ENCODE peak calls at places on chromosomes 3 and 15, in seven cellular contexts. Q is CD4-positive, alpha-beta memory T cell; X is H7; V is fibroblast of the aortic adventitia; K is mammary epithelial cell; W is GM06990; H is upper lobe of right lung. Z is an unnamed sample.

GRCh38 chr15:68638953-68639500 is 60.2 kb downstream of the CORO2B start:
- DNase-seq in Q (no peak), X (no peak), V (peak; percentile 65), K (peak; percentile 15), W (no peak), H (peak; percentile 26), Z (peak; percentile 93)

GRCh38 chr15:61275901-61276300 is 46.8 kb upstream of the RORA start:
- DNase-seq in Q (no peak), X (no peak), V (no peak), K (peak; percentile 28), W (no peak), H (no peak), Z (no peak)

GRCh38 chr3:113287818-113288648 is 76.7 kb downstream of the BOC start:
- DNase-seq in Q (no peak), X (peak; percentile 78), V (peak; percentile 82), K (peak; percentile 44), W (no peak), H (no peak), Z (no peak)

GRCh38 chr3:160801386-160802118 is 45.5 kb downstream of the PPM1L start:
- DNase-seq in Q (no peak), X (no peak), V (peak; percentile 21), K (no peak), W (peak; percentile 6), H (no peak), Z (peak; percentile 31)

GRCh38 chr15:85976986-85977385 is 102.7 kb upstream of the AGBL1 start:
- DNase-seq in Q (no peak), X (no peak), V (no peak), K (peak; percentile 70), W (no peak), H (no peak), Z (no peak)

GRCh38 chr3:89434621-89435380 is 327.4 kb downstream of the EPHA3 start:
- DNase-seq in Q (no peak), X (no peak), V (no peak), K (no peak), W (no peak), H (no peak), Z (no peak)

GRCh38 chr3:169661567-169662214 is 1.8 kb downstream of the MECOM start:
- DNase-seq in Q (peak; percentile 37), X (peak; percentile 62), V (peak; percentile 64), K (peak; percentile 46), W (no peak), H (peak; percentile 76), Z (peak; percentile 93)

GRCh38 chr3:173410836-173411235 is 13.3 kb downstream of the NLGN1 start:
- DNase-seq in Q (no peak), X (no peak), V (peak; percentile 2), K (no peak), W (no peak), H (no peak), Z (no peak)

GRCh38 chr3:123096701-123097100 is 29.9 kb downstream of the PDIA5 start:
- DNase-seq in Q (no peak), X (no peak), V (peak; percentile 81), K (no peak), W (no peak), H (no peak), Z (no peak)

GRCh38 chr3:194265505-194265892 is 85.6 kb downstream of the CPN2 start:
- DNase-seq in Q (no peak), X (no peak), V (peak; percentile 97), K (peak; percentile 72), W (no peak), H (peak; percentile 85), Z (peak; percentile 98)

GRCh38 chr3:150073513-150073912 is 102.8 kb upstream of the PFN2 start:
- DNase-seq in Q (no peak), X (no peak), V (no peak), K (peak; percentile 55), W (no peak), H (no peak), Z (no peak)

GRCh38 chr3:12231481-12231880 is 57.4 kb upstream of the PPARG start:
- DNase-seq in Q (no peak), X (no peak), V (no peak), K (no peak), W (no peak), H (no peak), Z (no peak)

GRCh38 chr3:125110876-125111480 is 55.2 kb upstream of the HEG1 start:
- DNase-seq in Q (no peak), X (no peak), V (no peak), K (no peak), W (no peak), H (no peak), Z (peak; percentile 66)

GRCh38 chr3:155244206-155244605 is 49.3 kb downstream of the STRIT1 start:
- DNase-seq in Q (no peak), X (no peak), V (peak; percentile 32), K (no peak), W (no peak), H (no peak), Z (no peak)

GRCh38 chr15:83206971-83207621 is 527 bp downstream of the HDGFL3 start:
- DNase-seq in Q (no peak), X (peak; percentile 86), V (peak; percentile 14), K (peak; percentile 44), W (peak; percentile 57), H (peak; percentile 75), Z (peak; percentile 94)

GRCh38 chr3:57068437-57069089 is 8.1 kb downstream of the SPATA12 start:
- DNase-seq in Q (no peak), X (no peak), V (peak; percentile 99), K (peak; percentile 90), W (peak; percentile 76), H (no peak), Z (peak; percentile 85)

DNA sequence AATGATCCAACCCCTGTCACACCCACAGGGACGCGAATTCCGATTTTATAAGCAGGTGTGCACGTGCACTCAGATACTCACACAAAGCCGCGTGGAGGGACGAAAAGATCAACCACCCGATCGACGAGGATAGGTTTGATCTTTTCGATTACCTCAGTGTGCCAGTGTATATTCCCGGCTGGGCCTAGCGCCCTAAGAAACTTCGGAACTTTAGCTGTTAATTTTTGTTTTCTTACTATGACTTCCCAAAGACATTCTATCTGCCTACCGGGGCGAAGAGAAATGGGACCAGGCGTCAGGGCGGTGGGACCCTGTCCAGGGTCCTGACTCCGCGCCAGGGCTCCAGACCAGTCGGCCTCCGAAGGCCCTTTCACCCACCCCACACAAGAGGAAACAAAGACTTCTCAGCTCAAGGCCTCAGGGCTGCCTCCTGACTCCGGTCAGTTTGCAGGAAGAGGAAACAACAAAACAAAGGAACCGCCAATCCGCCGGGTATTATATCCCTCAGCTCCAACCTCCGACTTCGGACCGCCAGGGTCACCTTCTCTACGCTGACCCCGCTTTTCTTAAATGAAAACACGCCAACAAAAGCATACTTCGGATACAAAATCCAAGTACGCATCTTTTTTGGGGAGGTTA is 6.8 kb downstream of the ONECUT1 start:
- DNase-seq in Q (no peak), X (peak; percentile 92), V (no peak), K (no peak), W (no peak), H (peak; percentile 60), Z (peak; percentile 93)
- H3K4me3 ChIP-seq in Q (no peak overlapping the region), X (peak overlapping the region; percentile 32), V (no peak overlapping the region), K (no peak overlapping the region), W (no peak overlapping the region), H (no peak overlapping the region), Z (no peak overlapping the region)

GRCh38 chr3:111769965-111770364 is 89.1 kb upstream of the PHLDB2 start:
- DNase-seq in Q (no peak), X (no peak), V (peak; percentile 48), K (no peak), W (no peak), H (no peak), Z (no peak)

GRCh38 chr3:111765136-111765535 is 93.9 kb upstream of the PHLDB2 start:
- DNase-seq in Q (no peak), X (no peak), V (no peak), K (no peak), W (no peak), H (no peak), Z (no peak)

GRCh38 chr3:111768076-111768475 is 91.0 kb upstream of the PHLDB2 start:
- DNase-seq in Q (no peak), X (no peak), V (no peak), K (no peak), W (no peak), H (no peak), Z (no peak)

GRCh38 chr3:111769110-111769509 is 90.0 kb upstream of the PHLDB2 start:
- DNase-seq in Q (no peak), X (no peak), V (no peak), K (no peak), W (no peak), H (no peak), Z (no peak)

GRCh38 chr3:111768571-111769100 is 90.4 kb upstream of the PHLDB2 start:
- DNase-seq in Q (no peak), X (no peak), V (peak; percentile 99), K (peak; percentile 99), W (no peak), H (no peak), Z (peak; percentile 71)
- H3K4me3 ChIP-seq in Q (no peak overlapping the region), X (no peak overlapping the region), V (no peak overlapping the region), K (no peak overlapping the region), W (no peak overlapping the region), H (no peak overlapping the region), Z (no peak overlapping the region)

GRCh38 chr15:58475573-58476524 is 44.1 kb downstream of the LIPC start:
- DNase-seq in Q (no peak), X (no peak), V (peak; percentile 79), K (peak; percentile 61), W (no peak), H (peak; percentile 36), Z (no peak)

GRCh38 chr15:58472821-58473581 is 41.2 kb downstream of the LIPC start:
- DNase-seq in Q (peak; percentile 66), X (no peak), V (no peak), K (peak; percentile 88), W (peak; percentile 35), H (no peak), Z (no peak)

GRCh38 chr15:58472221-58472620 is 40.4 kb downstream of the LIPC start:
- DNase-seq in Q (no peak), X (no peak), V (no peak), K (peak; percentile 32), W (no peak), H (no peak), Z (no peak)

GRCh38 chr15:58474741-58475323 is 43.0 kb downstream of the LIPC start:
- DNase-seq in Q (no peak), X (no peak), V (no peak), K (no peak), W (no peak), H (peak; percentile 35), Z (no peak)

DNA sequence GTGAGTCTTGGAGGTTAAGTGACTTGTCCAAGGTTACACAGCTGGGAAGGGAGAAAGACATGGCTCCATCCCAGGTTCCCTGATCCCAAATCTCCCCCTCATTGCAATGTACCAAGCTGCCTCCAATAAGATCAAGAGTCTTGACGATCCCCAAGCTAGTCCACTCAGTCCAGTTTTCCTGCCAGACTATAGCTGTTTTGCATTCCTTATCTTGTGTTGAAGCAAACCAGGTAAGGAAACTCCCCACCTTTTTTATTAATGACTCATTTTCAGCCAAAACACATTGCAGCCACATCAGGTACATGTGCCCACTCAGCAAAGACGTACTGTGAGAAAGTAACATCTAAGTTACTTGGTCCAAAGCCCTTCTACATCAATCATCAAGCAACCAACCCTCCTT is 41.9 kb downstream of the LIPC start:
- DNase-seq in Q (no peak), X (no peak), V (peak; percentile 89), K (peak; percentile 93), W (peak; percentile 21), H (no peak), Z (no peak)
- H3K4me3 ChIP-seq in Q (peak overlapping the region; percentile 33), X (no peak overlapping the region), V (no peak overlapping the region), K (no peak overlapping the region), W (peak overlapping the region; percentile 20), H (no peak overlapping the region), Z (no peak overlapping the region)

DNA sequence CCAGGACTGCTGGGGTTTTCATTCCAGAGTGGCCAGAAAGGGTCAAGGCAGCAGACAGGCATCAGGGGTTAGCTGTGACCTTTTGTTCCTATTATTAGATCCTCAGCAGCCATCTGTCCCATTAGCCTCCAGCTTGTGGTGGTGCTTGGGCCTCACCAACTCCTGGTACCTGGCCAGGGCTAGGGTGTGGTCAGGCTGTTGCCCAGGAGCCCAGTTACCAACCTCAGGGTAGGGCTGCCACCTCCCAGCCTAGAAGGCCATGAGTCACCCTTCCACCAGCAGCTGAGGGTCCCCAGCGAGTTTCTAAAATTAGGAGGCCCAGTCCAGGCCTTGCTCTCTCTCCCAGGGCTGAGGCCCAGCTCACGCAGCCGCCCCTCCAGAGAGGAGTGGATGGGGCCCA is 12.2 kb downstream of the TMEM43 start:
- DNase-seq in Q (no peak), X (no peak), V (peak; percentile 28), K (peak; percentile 43), W (no peak), H (no peak), Z (no peak)
- H3K4me3 ChIP-seq in Q (no peak overlapping the region), X (no peak overlapping the region), V (no peak overlapping the region), K (no peak overlapping the region), W (no peak overlapping the region), H (no peak overlapping the region), Z (no peak overlapping the region)

Z was measured in osteoblast.